ENCODE peak calls at places on chromosomes 2 and 18, in six cellular contexts. J is tibial artery; D is CD8-positive, alpha-beta T cell; C is neural progenitor cell; W is SJSA1; O is WERI-Rb-1. T is an unnamed sample.

GRCh38 chr2:105744909-105745853 is at the start of gene NCK2:
- DNase-seq in J (no peak), D (no peak), C (peak; percentile 65), W (no peak), O (peak; percentile 31), T (no peak)

GRCh38 chr2:65885266-65885665 is 452.9 kb upstream of the SPRED2 start:
- DNase-seq in J (no peak), D (no peak), C (no peak), W (no peak), O (no peak), T (no peak)

GRCh38 chr2:128076461-128077106 is 14.4 kb upstream of the UGGT1 start:
- DNase-seq in J (no peak), D (no peak), C (no peak), W (no peak), O (no peak), T (no peak)

GRCh38 chr2:99112617-99113016 is 28.9 kb upstream of the C2orf15 start:
- DNase-seq in J (no peak), D (no peak), C (no peak), W (no peak), O (no peak), T (no peak)

GRCh38 chr2:64797881-64798590 is 144.3 kb upstream of the SERTAD2 start:
- DNase-seq in J (no peak), D (no peak), C (no peak), W (peak; percentile 56), O (no peak), T (no peak)

GRCh38 chr2:203359450-203359849 is 31.3 kb downstream of the ABI2 start:
- DNase-seq in J (no peak), D (no peak), C (no peak), W (no peak), O (no peak), T (no peak)

GRCh38 chr2:202091476-202091875 is 18.4 kb downstream of the KIAA2012 start:
- DNase-seq in J (peak; percentile 22), D (no peak), C (no peak), W (no peak), O (no peak), T (no peak)

GRCh38 chr2:238930216-238930615 is 82.3 kb downstream of the TWIST2 start:
- DNase-seq in J (no peak), D (no peak), C (no peak), W (peak; percentile 22), O (no peak), T (no peak)

GRCh38 chr18:32425466-32425865 is 45.2 kb downstream of the GAREM1 start:
- DNase-seq in J (no peak), D (no peak), C (no peak), W (no peak), O (no peak), T (no peak)

GRCh38 chr2:68921646-68922045 is 31.0 kb downstream of the GKN2 start:
- DNase-seq in J (no peak), D (no peak), C (no peak), W (peak; percentile 69), O (no peak), T (no peak)

GRCh38 chr2:30034052-30034775 is 112.6 kb upstream of the YPEL5 start:
- DNase-seq in J (no peak), D (no peak), C (no peak), W (peak; percentile 12), O (no peak), T (no peak)

GRCh38 chr2:241901018-241901380 is 31.5 kb downstream of the RTP5 start:
- DNase-seq in J (no peak), D (no peak), C (no peak), W (peak; percentile 38), O (no peak), T (no peak)

GRCh38 chr2:119760876-119761275 is 1.2 kb downstream of the PTPN4 start:
- DNase-seq in J (no peak), D (no peak), C (no peak), W (no peak), O (no peak), T (no peak)

GRCh38 chr2:120771111-120771555 is 35.5 kb downstream of the GLI2 start:
- DNase-seq in J (no peak), D (no peak), C (no peak), W (no peak), O (no peak), T (no peak)

GRCh38 chr2:39937621-39938020 is 158.6 kb upstream of the THUMPD2 start:
- DNase-seq in J (no peak), D (no peak), C (no peak), W (no peak), O (no peak), T (no peak)

GRCh38 chr2:237955640-237956401 is 11.0 kb upstream of the UBE2F start:
- DNase-seq in J (no peak), D (no peak), C (peak; percentile 51), W (no peak), O (no peak), T (no peak)

GRCh38 chr2:147560810-147561521 is 283.9 kb upstream of the ACVR2A start:
- DNase-seq in J (no peak), D (no peak), C (no peak), W (no peak), O (no peak), T (no peak)

GRCh38 chr18:35178260-35178659 is 62.6 kb upstream of the ZNF397 start:
- DNase-seq in J (no peak), D (no peak), C (no peak), W (no peak), O (no peak), T (no peak)

GRCh38 chr2:17257194-17257909 is 260.9 kb downstream of the RAD51AP2 start:
- DNase-seq in J (no peak), D (no peak), C (no peak), W (no peak), O (no peak), T (no peak)

GRCh38 chr2:124254621-124255020 is 229.5 kb downstream of the CNTNAP5 start:
- DNase-seq in J (no peak), D (no peak), C (no peak), W (no peak), O (no peak), T (no peak)

GRCh38 chr2:231680284-231680991 is 27.9 kb upstream of the PTMA start:
- DNase-seq in J (no peak), D (no peak), C (peak; percentile 86), W (no peak), O (peak; percentile 81), T (no peak)

GRCh38 chr2:177272765-177273164 is 8.2 kb upstream of the NFE2L2 start:
- DNase-seq in J (no peak), D (no peak), C (no peak), W (no peak), O (no peak), T (no peak)

GRCh38 chr2:177271981-177272666 is 7.6 kb upstream of the NFE2L2 start:
- DNase-seq in J (no peak), D (no peak), C (no peak), W (no peak), O (no peak), T (no peak)

GRCh38 chr2:177273456-177273855 is 8.9 kb upstream of the NFE2L2 start:
- DNase-seq in J (no peak), D (no peak), C (no peak), W (no peak), O (no peak), T (no peak)

GRCh38 chr2:177275671-177276070 is 11.1 kb upstream of the NFE2L2 start:
- DNase-seq in J (no peak), D (no peak), C (no peak), W (no peak), O (no peak), T (no peak)

DNA sequence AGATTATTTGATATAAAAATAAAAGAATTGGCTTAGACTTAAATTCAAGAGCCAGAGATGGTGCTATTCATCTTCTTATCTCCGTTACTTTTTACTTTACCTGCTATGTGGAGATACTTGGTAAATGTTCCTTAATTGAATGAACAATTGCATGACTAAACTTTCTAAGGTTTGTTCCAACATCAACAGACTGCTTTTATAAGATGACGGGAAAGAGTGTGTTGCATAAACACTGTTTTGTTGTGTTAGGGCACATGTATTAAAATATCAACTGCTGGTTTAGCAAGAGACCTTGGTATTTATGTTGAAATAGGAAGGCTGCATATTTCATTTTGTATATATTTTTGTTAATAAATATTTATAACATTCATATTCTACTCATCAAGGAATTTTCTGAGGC is 10.5 kb upstream of the NFE2L2 start:
- DNase-seq in J (no peak), D (no peak), C (no peak), W (no peak), O (no peak), T (no peak)
- H3K4me3 ChIP-seq in J (peak overlapping the region; percentile 30), D (no peak overlapping the region), C (no peak overlapping the region), W (no peak overlapping the region), O (no peak overlapping the region), T (peak overlapping the region; percentile 19)

DNA sequence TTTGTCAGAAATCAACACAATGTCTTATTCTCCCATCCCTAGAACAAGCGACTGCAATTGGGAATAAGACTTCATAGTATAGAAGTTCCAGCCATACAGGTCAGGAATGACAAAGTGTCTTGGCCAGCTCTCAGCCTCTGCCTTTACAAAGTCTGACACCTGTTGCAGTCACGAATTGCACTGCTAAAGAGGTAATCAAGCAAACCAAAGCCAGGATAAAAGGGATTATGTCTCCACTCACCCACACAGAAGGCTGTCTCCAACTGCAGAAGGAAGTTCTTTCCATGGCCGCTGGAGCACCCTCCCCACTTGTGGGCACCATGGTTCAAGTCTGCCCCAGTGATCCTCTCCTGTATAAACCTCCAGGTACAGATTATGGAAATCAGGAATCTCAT is 114.8 kb upstream of the PKDCC start:
- DNase-seq in J (no peak), D (no peak), C (peak; percentile 59), W (no peak), O (peak; percentile 85), T (no peak)
- H3K4me3 ChIP-seq in J (no peak overlapping the region), D (no peak overlapping the region), C (no peak overlapping the region), W (peak overlapping the region; percentile 12), O (no peak overlapping the region), T (no peak overlapping the region)

GRCh38 chr2:9596621-9597311 is 34.0 kb downstream of the YWHAQ start:
- DNase-seq in J (no peak), D (no peak), C (no peak), W (no peak), O (no peak), T (no peak)
- H3K4me3 ChIP-seq in J (no peak overlapping the region), D (no peak overlapping the region), C (no peak overlapping the region), W (no peak overlapping the region), O (no peak overlapping the region), T (no peak overlapping the region)

GRCh38 chr2:174780191-174780590 is 15.9 kb upstream of the CHRNA1 start:
- DNase-seq in J (no peak), D (no peak), C (no peak), W (no peak), O (no peak), T (no peak)

GRCh38 chr2:174779361-174779928 is 15.2 kb upstream of the CHRNA1 start:
- DNase-seq in J (no peak), D (peak; percentile 25), C (no peak), W (no peak), O (no peak), T (no peak)

GRCh38 chr2:174776686-174777085 is 12.4 kb upstream of the CHRNA1 start:
- DNase-seq in J (no peak), D (no peak), C (no peak), W (no peak), O (no peak), T (no peak)

GRCh38 chr2:174777334-174777733 is 13.1 kb upstream of the CHRNA1 start:
- DNase-seq in J (no peak), D (no peak), C (no peak), W (no peak), O (no peak), T (no peak)

DNA sequence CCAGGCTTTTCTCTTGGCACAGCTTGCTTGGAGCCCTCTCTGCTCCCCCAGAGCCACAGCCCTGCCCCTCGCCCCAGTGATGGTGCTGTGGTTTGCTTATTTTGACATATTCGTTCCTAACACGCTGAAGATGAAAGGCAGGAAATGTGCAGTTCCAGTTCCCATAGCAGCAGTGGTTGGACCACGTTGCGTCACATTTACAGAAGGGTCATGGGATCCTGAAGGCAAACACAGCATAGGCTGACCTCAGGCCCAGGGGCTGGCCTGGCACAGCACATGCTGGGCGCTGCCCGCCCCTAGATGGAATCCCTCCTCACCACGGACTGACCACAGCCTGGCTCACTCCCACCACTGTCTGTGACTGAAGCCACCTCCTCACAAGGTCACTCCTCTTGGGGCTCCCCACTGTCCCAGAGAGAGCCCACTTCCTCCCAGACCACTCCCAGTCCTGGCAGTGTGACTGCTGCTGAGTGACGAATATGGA is 14.2 kb upstream of the CHRNA1 start:
- DNase-seq in J (peak; percentile 29), D (peak; percentile 90), C (no peak), W (peak; percentile 55), O (no peak), T (no peak)
- H3K4me3 ChIP-seq in J (no peak overlapping the region), D (peak overlapping the region; percentile 16), C (no peak overlapping the region), W (no peak overlapping the region), O (no peak overlapping the region), T (no peak overlapping the region)

T was measured in dorsolateral prefrontal cortex.